ENCODE peak calls at places on chromosomes 1 and 21, in six cellular contexts. H, Q, Y, W, V and N are unnamed samples.

GRCh38 chr1:18142471-18142870 is 34.9 kb downstream of the IGSF21 start:
- DNase-seq in H (no peak), Y (no peak), Q (no peak), V (no peak), W (no peak), N (no peak)

GRCh38 chr1:225613006-225613405 is 39.9 kb downstream of the ENAH start:
- DNase-seq in V (no peak), H (no peak), Q (no peak), W (no peak), Y (no peak), N (no peak)

GRCh38 chr1:53729536-53730485 is 9.2 kb downstream of the GLIS1 start:
- DNase-seq in Y (no peak), H (no peak), Q (no peak), W (no peak), V (no peak), N (no peak)

GRCh38 chr1:219883400-219884332 is 44.7 kb downstream of the SLC30A10 start:
- DNase-seq in Y (no peak), W (no peak), V (no peak), Q (no peak), H (no peak), N (no peak)

GRCh38 chr21:16891821-16892220 is 621.0 kb upstream of the CXADR start:
- DNase-seq in V (no peak), Q (peak), Y (no peak), W (no peak), H (peak), N (no peak)

GRCh38 chr1:95006681-95007080 is 66.1 kb downstream of the ALG14 start:
- DNase-seq in Y (no peak), V (no peak), H (peak), W (no peak), Q (no peak), N (no peak)

GRCh38 chr1:168287237-168287664 is 6.6 kb downstream of the TBX19 start:
- DNase-seq in W (no peak), H (peak), V (peak), Q (peak), Y (peak), N (no peak)

GRCh38 chr1:145995148-145995851 is 1.1 kb downstream of the TXNIP start:
- DNase-seq in V (no peak), W (no peak), Q (peak), H (no peak), Y (no peak), N (no peak)

GRCh38 chr1:22143065-22143514 is at the start of gene WNT4:
- DNase-seq in V (no peak), W (peak), Q (no peak), Y (peak), H (peak), N (no peak)

GRCh38 chr1:168972225-168972624 is 134.3 kb upstream of the ATP1B1 start:
- DNase-seq in Y (no peak), V (no peak), H (no peak), Q (no peak), W (no peak), N (no peak)

GRCh38 chr1:41367102-41367537 is 5.9 kb downstream of the FOXO6 start:
- DNase-seq in V (no peak), Y (no peak), Q (no peak), H (no peak), W (no peak), N (no peak)

GRCh38 chr1:228978486-228979324 is 243.4 kb downstream of the RHOU start:
- DNase-seq in H (peak), W (no peak), Q (no peak), V (no peak), Y (no peak), N (no peak)

GRCh38 chr21:36707763-36708511 is 9.0 kb downstream of the SIM2 start:
- DNase-seq in Q (no peak), H (no peak), Y (no peak), V (no peak), W (peak), N (no peak)

GRCh38 chr1:219555802-219556201 is 57.1 kb downstream of the ZC3H11B start:
- DNase-seq in H (peak), Q (no peak), W (no peak), Y (peak), V (no peak), N (no peak)

GRCh38 chr21:29335720-29336119 is 37.0 kb downstream of the BACH1 start:
- DNase-seq in V (no peak), Y (peak), H (peak), W (no peak), Q (no peak), N (no peak)

GRCh38 chr1:160257411-160258015 is 4.8 kb downstream of the DCAF8 start:
- DNase-seq in H (no peak), Y (no peak), Q (no peak), W (no peak), V (no peak), N (no peak)

GRCh38 chr1:228471154-228471761 is 15.9 kb upstream of the RNF187 start:
- DNase-seq in Q (no peak), H (no peak), Y (no peak), V (no peak), W (peak), N (no peak)

GRCh38 chr1:228446849-228447248 is 30.2 kb upstream of the TRIM17 start:
- DNase-seq in Q (no peak), Y (no peak), W (no peak), H (no peak), V (no peak), N (no peak)

GRCh38 chr1:180415985-180416633 is 86.3 kb downstream of the ACBD6 start:
- DNase-seq in V (peak), Q (peak), H (peak), Y (peak), W (no peak), N (no peak)

GRCh38 chr1:205493241-205494085 is 11.0 kb upstream of the CDK18 start:
- DNase-seq in Y (peak), Q (no peak), H (peak), W (no peak), V (no peak), N (no peak)

GRCh38 chr21:43775795-43776430 is at the start of gene CSTB:
- DNase-seq in W (peak), V (peak), Y (peak), Q (peak), H (peak), N (peak)

GRCh38 chr21:26170471-26171309 is at the start of gene APP:
- DNase-seq in H (peak), W (peak), V (no peak), Q (peak), Y (peak), N (peak)

GRCh38 chr21:17697474-17697873 is 84.8 kb upstream of the BTG3 start:
- DNase-seq in W (no peak), Y (no peak), V (no peak), H (no peak), Q (no peak), N (no peak)

GRCh38 chr1:227938276-227938675 is 9.5 kb downstream of the WNT9A start:
- DNase-seq in W (peak), Q (no peak), H (no peak), V (no peak), Y (no peak), N (no peak)

GRCh38 chr1:97277891-97278662 is 556.5 kb downstream of the PTBP2 start:
- DNase-seq in V (no peak), H (peak), Y (peak), Q (peak), W (no peak), N (no peak)

GRCh38 chr1:16724718-16725438 is 15.4 kb upstream of the RNU1-4 start:
- DNase-seq in V (no peak), H (no peak), W (peak), Q (no peak), Y (no peak), N (no peak)

GRCh38 chr1:189654906-189655305 is 822.8 kb downstream of the BRINP3 start:
- DNase-seq in W (no peak), H (peak), V (no peak), Q (no peak), Y (peak), N (no peak)

GRCh38 chr1:230743874-230744273 is 3.3 kb upstream of the CAPN9 start:
- DNase-seq in Y (no peak), H (no peak), V (no peak), Q (no peak), W (no peak), N (no peak)

GRCh38 chr1:15803380-15803779 is 4.1 kb downstream of the UQCRHL start:
- DNase-seq in V (no peak), W (no peak), Y (no peak), Q (peak), H (peak), N (no peak)

GRCh38 chr1:231748744-231749143 is 122.2 kb downstream of the DISC1 start:
- DNase-seq in Q (no peak), W (no peak), Y (no peak), V (no peak), H (peak), N (no peak)

GRCh38 chr1:12424793-12425192 is 193.2 kb downstream of the DHRS3 start:
- DNase-seq in V (no peak), Y (no peak), Q (no peak), H (no peak), W (no peak), N (no peak)

GRCh38 chr1:39272791-39273071 is 68.2 kb downstream of the MACF1 start:
- DNase-seq in Y (no peak), H (no peak), W (no peak), Q (no peak), V (no peak), N (no peak)
- H3K27ac ChIP-seq in Y (no peak), H (no peak), W (no peak), Q (peak), V (no peak), N (no peak)

GRCh38 chr1:184426278-184426674 is 39.4 kb downstream of the C1orf21 start:
- DNase-seq in Y (no peak), Q (no peak), H (no peak), W (no peak), V (no peak), N (no peak)

GRCh38 chr1:184423649-184424048 is 36.8 kb downstream of the C1orf21 start:
- DNase-seq in W (no peak), V (no peak), H (no peak), Q (no peak), Y (no peak), N (no peak)

GRCh38 chr1:184424945-184425344 is 38.1 kb downstream of the C1orf21 start:
- DNase-seq in W (no peak), Q (no peak), Y (no peak), V (no peak), H (no peak), N (no peak)

GRCh38 chr1:184424171-184424570 is 37.3 kb downstream of the C1orf21 start:
- DNase-seq in V (no peak), Y (peak), Q (no peak), W (no peak), H (no peak), N (no peak)

DNA sequence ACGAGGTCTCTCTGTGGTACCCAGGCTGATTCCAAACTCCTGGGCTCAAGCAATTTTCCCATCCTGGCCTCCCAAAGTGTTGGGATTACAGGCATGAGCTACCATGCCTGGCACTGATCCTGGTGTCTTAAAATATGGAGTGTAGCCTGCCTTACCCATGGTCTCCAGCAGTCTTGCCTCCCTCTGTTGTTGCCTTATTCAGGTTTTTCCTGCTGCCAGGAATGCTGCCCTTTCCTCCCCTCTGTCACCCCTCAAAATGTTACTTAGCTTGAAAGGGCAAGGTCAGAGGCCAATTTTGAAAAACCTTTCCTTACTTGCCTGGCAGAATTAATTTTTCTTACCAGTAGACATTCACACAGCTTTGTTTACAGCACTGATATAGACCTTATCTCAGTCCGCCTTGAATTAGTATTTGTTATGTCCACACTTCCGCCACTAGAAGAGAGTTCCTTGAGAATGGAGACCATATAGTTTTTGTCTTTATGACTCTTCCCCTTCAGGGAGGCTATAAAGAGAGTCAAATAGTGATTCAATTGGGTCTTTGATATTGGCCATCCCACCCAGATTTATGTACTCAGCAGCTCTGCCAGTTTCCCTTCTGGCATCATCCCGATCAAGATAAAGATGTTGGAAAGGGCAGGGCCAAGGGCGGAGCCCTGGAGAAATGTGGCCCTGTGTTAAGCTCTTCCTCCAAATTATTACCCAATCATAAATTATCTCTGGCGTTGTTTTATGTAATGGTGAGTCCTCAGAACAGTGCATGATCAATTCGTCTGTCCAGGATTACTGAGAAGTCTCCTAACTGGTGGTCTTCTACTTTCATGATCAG is 38.8 kb downstream of the C1orf21 start:
- DNase-seq in W (no peak), H (no peak), Y (no peak), V (no peak), Q (no peak), N (no peak)
- TF ChIP-seq CTCF in W (no peak), H (no peak), Y (no peak), V (no peak), Q (no peak), N (no peak)

DNA sequence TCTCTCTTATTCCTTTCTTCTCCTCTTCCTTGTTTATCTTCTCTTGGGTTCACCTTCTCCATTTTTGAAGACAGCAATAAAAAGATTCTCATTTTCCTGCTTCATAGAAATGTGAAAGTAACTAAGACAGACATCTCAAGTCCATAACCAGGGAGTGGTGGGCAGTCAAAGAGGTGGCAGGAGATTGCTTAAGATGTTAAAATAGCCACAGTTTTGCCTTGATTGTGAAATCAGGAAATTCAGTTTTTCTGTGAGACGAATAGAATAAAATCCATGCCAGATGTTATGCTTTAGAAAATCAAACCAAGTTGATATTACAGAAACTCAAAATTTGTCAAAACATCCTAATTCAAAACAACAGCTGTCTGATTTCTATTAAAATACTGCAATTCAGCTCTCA is 57.2 kb downstream of the TNN start:
- DNase-seq in W (no peak), H (peak), Q (no peak), Y (no peak), V (no peak), N (no peak)
- H3K27ac ChIP-seq in W (peak), H (no peak), Q (no peak), Y (no peak), V (no peak), N (no peak)

DNA sequence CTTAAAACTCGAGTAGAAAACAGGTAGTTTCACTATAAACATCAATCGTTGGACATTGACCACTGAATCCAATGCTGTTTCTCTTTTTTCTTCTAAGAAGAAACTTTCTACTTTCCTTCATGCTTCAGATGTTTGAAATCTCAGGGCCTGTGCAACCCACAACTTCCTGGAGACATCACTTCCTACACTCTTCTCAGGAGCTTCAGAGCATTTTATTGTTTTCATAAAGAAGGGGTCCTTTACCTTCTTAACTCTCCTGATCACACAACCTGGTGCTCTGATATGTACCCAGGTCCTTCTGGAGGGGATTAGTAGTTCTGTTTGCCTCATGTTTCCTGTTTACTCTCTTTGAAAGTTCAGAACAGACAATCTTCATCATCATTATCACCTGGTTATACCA is 113.0 kb upstream of the VAV3 start:
- DNase-seq in H (no peak), Y (no peak), W (no peak), Q (no peak), V (no peak), N (no peak)
- TF ChIP-seq CTCF in H (no peak), Y (no peak), W (no peak), Q (no peak), V (no peak), N (no peak)

DNA sequence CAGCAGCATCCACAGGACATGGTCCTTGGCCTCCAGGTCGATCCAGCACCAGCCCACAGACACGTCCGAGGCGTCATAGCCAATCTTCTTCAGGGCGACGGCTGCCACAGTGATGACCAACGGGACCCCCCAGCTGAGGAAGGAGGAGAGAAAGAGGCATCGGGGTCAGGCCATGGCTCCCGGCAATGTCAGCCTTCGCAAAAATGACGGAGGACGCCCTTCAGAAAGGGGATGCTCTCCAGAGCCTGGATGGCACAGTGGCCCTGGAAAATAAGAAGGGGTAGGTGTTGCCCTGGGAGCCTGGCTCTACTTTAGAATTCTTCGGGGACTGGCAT is 17.6 kb downstream of the GPR157 start:
- DNase-seq in W (no peak), H (no peak), Q (no peak), Y (no peak), V (no peak), N (no peak)
- H3K27ac ChIP-seq in W (no peak), H (no peak), Q (no peak), Y (no peak), V (no peak), N (no peak)

GRCh38 chr1:206761369-206761768 is 9.2 kb upstream of the IL19 start:
- DNase-seq in V (no peak), W (no peak), Q (no peak), H (peak), Y (no peak), N (no peak)
- TF ChIP-seq CTCF in V (no peak), W (no peak), Q (no peak), H (peak), Y (peak), N (no peak)

GRCh38 chr1:112866981-112867380 is 89.0 kb downstream of the SLC16A1 start:
- DNase-seq in Y (no peak), H (no peak), Q (no peak), W (no peak), V (no peak), N (no peak)
- H3K27ac ChIP-seq in Y (peak), H (no peak), Q (peak), W (no peak), V (no peak), N (no peak)

GRCh38 chr1:156833598-156833997 is 16.9 kb upstream of the SH2D2A start:
- DNase-seq in V (no peak), Y (no peak), Q (no peak), H (no peak), W (no peak), N (no peak)

GRCh38 chr1:156836041-156836654 is 19.5 kb upstream of the SH2D2A start:
- DNase-seq in W (no peak), V (no peak), Q (no peak), Y (no peak), H (no peak), N (no peak)

GRCh38 chr1:156828414-156829085 is 11.9 kb upstream of the SH2D2A start:
- DNase-seq in Y (no peak), Q (peak), W (no peak), V (no peak), H (no peak), N (no peak)

GRCh38 chr1:156834322-156834721 is 17.7 kb upstream of the SH2D2A start:
- DNase-seq in Q (no peak), W (no peak), Y (no peak), V (no peak), H (no peak), N (no peak)

GRCh38 chr1:156832434-156832833 is 15.8 kb upstream of the SH2D2A start:
- DNase-seq in V (no peak), W (no peak), H (no peak), Y (no peak), Q (no peak), N (no peak)
- TF ChIP-seq CTCF in V (no peak), W (no peak), H (no peak), Y (no peak), Q (no peak), N (no peak)

DNA sequence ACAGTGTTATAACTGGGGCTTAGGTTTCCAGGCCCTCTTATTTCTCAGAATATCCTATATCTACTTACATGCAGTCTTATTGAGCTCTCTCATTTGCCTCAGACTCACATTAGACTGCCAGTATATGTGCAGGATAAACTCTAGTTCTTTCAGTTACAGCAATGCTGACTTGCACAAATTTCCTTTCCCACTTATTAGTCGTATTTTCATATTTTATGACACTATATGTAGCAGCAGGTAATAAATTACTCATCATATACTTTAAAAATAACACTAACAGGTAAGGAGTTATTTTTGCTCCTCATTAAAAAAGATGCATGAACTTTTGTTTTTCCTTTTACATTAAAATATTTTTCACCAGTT is 65.7 kb downstream of the GADD45A start:
- DNase-seq in W (no peak), V (no peak), Y (peak), H (no peak), Q (no peak), N (no peak)
- H3K27ac ChIP-seq in W (peak), V (no peak), Y (peak), H (peak), Q (peak), N (no peak)

DNA sequence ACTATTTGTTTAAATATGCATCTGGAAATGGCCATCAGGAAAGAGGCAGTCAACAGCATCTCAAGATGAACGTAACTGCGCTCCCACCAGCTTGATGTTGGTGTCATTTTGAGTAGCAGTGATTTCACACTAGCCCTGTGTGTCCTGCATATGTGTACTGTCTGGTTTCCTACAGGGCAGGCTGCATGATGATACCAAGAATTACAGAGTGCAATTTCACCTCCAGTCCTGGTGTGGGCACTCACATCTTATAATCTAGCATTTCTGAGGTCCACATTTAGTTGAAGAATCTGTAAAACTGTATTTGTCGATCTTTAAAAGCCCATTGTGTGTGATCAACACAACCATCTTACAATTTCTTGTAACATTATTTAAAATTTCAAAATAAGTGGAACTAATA is 336.4 kb downstream of the PAPPA2 start:
- DNase-seq in H (no peak), W (no peak), V (no peak), Q (no peak), Y (no peak), N (no peak)
- TF ChIP-seq CTCF in H (no peak), W (no peak), V (no peak), Q (no peak), Y (no peak), N (no peak)